ENCODE peak calls at places on chromosomes 12 and 14, in six cellular contexts. M is tibial nerve, A is IMR-90, W is GM23338, R is left ventricle myocardium inferior, P is stomach. O is an unnamed sample.
A peak's percentile ranks its signal among the peaks of the same experiment; 100 is the strongest.

GRCh38 chr14:77007975-77008421 is 20.5 kb downstream of the IRF2BPL start:
- DNase-seq in M (no peak), A (no peak), W (no peak), R (peak; percentile 60), P (peak; percentile 96), O (no peak)

GRCh38 chr14:66624319-66624937 is 116.5 kb downstream of the GPHN start:
- DNase-seq in M (no peak), A (peak; percentile 69), W (peak; percentile 81), R (peak; percentile 24), P (peak; percentile 71), O (peak; percentile 69)

GRCh38 chr12:3646561-3647241 is 106.2 kb downstream of the CRACR2A start:
- DNase-seq in M (no peak), A (no peak), W (no peak), R (no peak), P (no peak), O (no peak)

GRCh38 chr12:32561931-32562341 is 117.2 kb upstream of the DNM1L start:
- DNase-seq in M (no peak), A (no peak), W (no peak), R (no peak), P (no peak), O (no peak)

GRCh38 chr14:59918824-59919581 is 941 bp upstream of the LRRC9 start:
- DNase-seq in M (no peak), A (peak; percentile 18), W (peak; percentile 43), R (no peak), P (no peak), O (no peak)

GRCh38 chr12:98295681-98296080 is 219.7 kb upstream of the TMPO start:
- DNase-seq in M (no peak), A (no peak), W (no peak), R (no peak), P (no peak), O (no peak)

GRCh38 chr12:6161124-6161882 is 36.8 kb upstream of the VWF start:
- DNase-seq in M (no peak), A (peak; percentile 92), W (no peak), R (peak; percentile 55), P (no peak), O (peak; percentile 68)

GRCh38 chr12:16788888-16789790 is 183.2 kb upstream of the LMO3 start:
- DNase-seq in M (no peak), A (no peak), W (peak; percentile 55), R (no peak), P (no peak), O (no peak)

GRCh38 chr12:99332936-99333591 is 314.5 kb upstream of the GARIN6 start:
- DNase-seq in M (no peak), A (no peak), W (no peak), R (no peak), P (no peak), O (no peak)

GRCh38 chr14:103022669-103023044 is 34.7 kb downstream of the CDC42BPB start:
- DNase-seq in M (no peak), A (no peak), W (no peak), R (no peak), P (no peak), O (no peak)

GRCh38 chr12:18467636-18468520 is 206.6 kb downstream of the PIK3C2G start:
- DNase-seq in M (no peak), A (peak; percentile 18), W (no peak), R (no peak), P (no peak), O (no peak)

GRCh38 chr12:115946867-115947695 is 330.4 kb downstream of the MED13L start:
- DNase-seq in M (no peak), A (peak; percentile 10), W (peak; percentile 53), R (no peak), P (no peak), O (no peak)

DNA sequence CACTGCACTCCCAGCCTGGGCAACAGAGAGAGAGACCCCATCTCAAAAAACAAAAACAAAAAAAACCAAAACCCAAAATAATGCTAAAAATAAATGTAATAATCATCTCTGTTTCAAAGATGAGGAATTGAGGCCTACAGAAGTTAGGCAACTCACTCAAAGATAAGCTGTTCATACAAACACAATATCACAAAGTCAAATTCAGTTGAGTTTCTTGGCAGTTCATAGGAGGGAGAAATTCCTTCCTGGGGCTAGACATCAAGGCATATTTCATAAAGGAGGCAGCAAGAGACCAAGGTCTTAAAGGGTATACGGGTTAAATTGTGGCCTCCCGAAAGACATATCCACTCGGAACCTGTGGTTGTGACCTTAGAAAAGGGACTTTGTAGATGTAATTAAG is 8.7 kb upstream of the TBPL2 start:
- DNase-seq in M (no peak), A (no peak), W (no peak), R (no peak), P (no peak), O (no peak)
- H3K4me1 ChIP-seq in M (no peaks in the 10 kb centered on the region), A (peaks cover 10% of the 10 kb centered on the region), W (no peaks in the 10 kb centered on the region), R (peaks cover 39% of the 10 kb centered on the region), P (peaks cover 7% of the 10 kb centered on the region), O (peaks cover 43% of the 10 kb centered on the region)

GRCh38 chr12:2120982-2121758 is 68.4 kb downstream of the CACNA1C start:
- DNase-seq in M (no peak), A (no peak), W (no peak), R (no peak), P (no peak), O (no peak)
- H3K4me3 ChIP-seq in M (no peak overlapping the region), A (no peak overlapping the region), W (no peak overlapping the region), R (no peak overlapping the region), P (no peak overlapping the region), O (no peak overlapping the region)

GRCh38 chr12:123633379-123634141 is at the start of the genes EIF2B1 and GTF2H3:
- DNase-seq in M (peak; percentile 89), A (peak; percentile 96), W (peak; percentile 99), R (peak; percentile 96), P (peak; percentile 97), O (peak; percentile 96)
- TF ChIP-seq CTCF in M (no peak), A (no peak), W (no peak), R (no peak), P (no peak), O (no peak)

GRCh38 chr14:54685286-54685845 is 118.4 kb downstream of the SAMD4A start:
- DNase-seq in M (no peak), A (no peak), W (no peak), R (no peak), P (no peak), O (no peak)

GRCh38 chr14:54681819-54682261 is 114.9 kb downstream of the SAMD4A start:
- DNase-seq in M (no peak), A (peak; percentile 93), W (no peak), R (no peak), P (no peak), O (no peak)

GRCh38 chr14:54680636-54681035 is 113.7 kb downstream of the SAMD4A start:
- DNase-seq in M (no peak), A (no peak), W (no peak), R (no peak), P (no peak), O (no peak)

GRCh38 chr14:54683882-54684794 is 117.2 kb downstream of the SAMD4A start:
- DNase-seq in M (no peak), A (peak; percentile 80), W (peak; percentile 77), R (peak; percentile 39), P (no peak), O (peak; percentile 75)

GRCh38 chr14:54682578-54682977 is 115.7 kb downstream of the SAMD4A start:
- DNase-seq in M (no peak), A (no peak), W (no peak), R (no peak), P (no peak), O (no peak)
- H3K4me1 ChIP-seq in M (no peaks in the 10 kb centered on the region), A (peaks cover 42% of the 10 kb centered on the region), W (peaks cover 45% of the 10 kb centered on the region), R (peaks cover 97% of the 10 kb centered on the region), P (peaks cover 9% of the 10 kb centered on the region), O (no peaks in the 10 kb centered on the region)

DNA sequence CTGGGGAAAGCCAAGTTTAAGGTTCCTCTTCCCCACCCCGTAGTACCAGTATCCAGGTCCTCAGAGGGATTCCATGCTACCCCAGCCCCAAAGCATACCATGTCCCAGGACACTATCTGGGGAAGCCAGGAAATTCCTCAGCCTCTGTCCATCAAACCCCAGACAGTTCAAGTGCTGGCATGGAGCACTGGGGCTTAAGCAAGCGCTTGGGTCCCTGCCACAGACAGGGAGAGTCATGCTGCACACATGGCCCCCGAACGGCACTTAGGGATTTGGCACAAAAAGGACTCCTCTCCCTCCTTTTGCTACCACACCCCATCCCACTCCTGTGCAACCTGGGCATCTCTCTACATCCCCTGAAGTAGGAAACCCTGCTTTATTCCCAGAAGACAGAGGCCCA is 21.8 kb downstream of the ADCY6 start:
- DNase-seq in M (no peak), A (no peak), W (no peak), R (peak; percentile 75), P (no peak), O (peak; percentile 69)
- H3K4me3 ChIP-seq in M (no peak overlapping the region), A (no peak overlapping the region), W (no peak overlapping the region), R (no peak overlapping the region), P (no peak overlapping the region), O (no peak overlapping the region)

GRCh38 chr12:96063046-96063445 is 27.7 kb upstream of the LTA4H start:
- DNase-seq in M (no peak), A (peak; percentile 25), W (no peak), R (no peak), P (no peak), O (no peak)
- TF ChIP-seq CTCF in M (no peak), A (no peak), W (no peak), R (no peak), P (no peak), O (no peak)

DNA sequence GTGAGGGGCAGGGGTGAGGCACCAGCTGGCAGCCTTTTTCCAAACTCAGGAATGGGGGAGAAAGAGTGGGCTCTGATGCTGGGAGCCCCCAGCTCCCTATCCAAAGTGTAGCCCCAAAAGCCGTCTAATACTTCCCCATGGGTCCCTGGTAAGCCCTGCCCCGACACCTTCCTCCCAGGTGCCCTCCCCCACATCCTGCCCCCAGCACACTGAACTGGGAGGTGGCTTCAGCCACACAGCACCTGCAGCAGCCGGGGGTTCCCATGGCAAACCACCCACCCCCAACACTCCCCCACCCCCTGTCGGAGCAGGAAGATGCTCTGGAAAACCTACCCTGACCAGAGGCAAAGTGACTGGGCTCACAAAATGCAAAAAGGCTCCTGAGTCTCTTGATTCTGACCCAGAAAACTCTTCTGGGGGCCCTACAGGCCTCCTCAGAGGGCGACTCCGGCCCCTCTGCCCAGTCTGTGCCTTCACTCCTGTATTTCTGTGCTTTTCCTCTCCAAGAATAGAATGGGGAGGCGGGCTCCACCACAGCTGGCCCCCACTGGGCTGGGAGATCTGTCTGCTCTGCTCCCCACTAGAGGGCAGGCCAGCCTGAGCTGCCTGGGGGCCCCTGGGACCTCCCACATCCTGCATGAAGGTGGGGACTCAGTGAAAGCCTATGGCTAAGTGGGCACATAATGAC is 81.6 kb downstream of the ITPK1 start:
- DNase-seq in M (no peak), A (no peak), W (peak; percentile 65), R (no peak), P (no peak), O (no peak)
- H3K4me1 ChIP-seq in M (peaks cover 8% of the 10 kb centered on the region), A (peaks cover 20% of the 10 kb centered on the region), W (peaks cover 42% of the 10 kb centered on the region), R (peaks cover 93% of the 10 kb centered on the region), P (peaks cover 43% of the 10 kb centered on the region), O (no peaks in the 10 kb centered on the region)

DNA sequence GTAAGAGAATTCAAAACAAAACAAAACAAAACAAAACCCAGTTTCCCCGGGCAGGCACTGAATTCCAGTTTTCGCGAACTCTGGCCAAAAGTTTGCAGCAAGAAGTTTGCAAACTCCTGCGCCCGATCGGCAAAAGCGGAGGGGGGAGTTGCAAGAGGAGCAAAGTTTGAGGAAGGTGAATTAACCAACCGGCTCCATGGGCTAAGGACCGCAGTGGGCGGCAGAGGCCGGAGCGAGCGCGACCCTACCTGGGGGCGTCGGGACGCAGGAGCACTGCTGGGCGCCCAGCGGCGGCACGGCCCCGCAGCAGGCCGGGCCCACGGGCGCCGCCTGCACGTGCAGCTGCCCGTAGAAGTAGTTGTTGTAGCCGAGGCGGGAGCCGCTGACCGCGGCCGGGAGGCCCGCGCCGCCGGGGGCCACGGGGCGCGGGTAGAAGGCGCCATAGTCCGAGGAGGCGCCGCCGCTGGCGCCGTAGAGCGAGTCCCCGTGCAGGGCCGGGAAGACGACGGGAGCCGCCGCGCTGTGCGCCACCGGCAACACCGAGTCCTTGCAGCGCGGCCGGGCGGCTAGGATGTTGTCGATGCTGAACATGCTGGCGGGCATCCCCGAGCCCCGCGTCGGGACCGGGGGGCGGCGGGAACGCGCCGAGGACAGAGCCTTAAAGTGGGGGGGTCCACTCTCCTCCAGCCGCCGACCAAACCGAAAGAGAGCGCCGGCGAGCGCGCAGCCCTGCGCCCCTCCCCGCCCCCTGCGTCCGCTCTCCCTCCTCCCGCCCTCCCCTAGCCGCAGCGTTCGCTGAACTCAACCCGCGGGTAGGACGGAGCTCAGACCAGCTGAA is at the start of gene GSC:
- DNase-seq in M (no peak), A (peak; percentile 5), W (peak; percentile 89), R (peak; percentile 26), P (peak; percentile 42), O (no peak)
- H3K4me3 ChIP-seq in M (peak within 1 kb of the TSS; percentile 30), A (peak within 1 kb of the TSS; percentile 19), W (peak within 1 kb of the TSS; percentile 64), R (peak within 1 kb of the TSS; percentile 68), P (peak within 1 kb of the TSS; percentile 59), O (peak within 1 kb of the TSS; percentile 56)

O was measured in right atrium auricular region.